ENCODE peak calls at places on chromosomes 3 and 15, in eight cellular contexts. One of them, this sample, is unnamed.

GRCh38 chr3:111351334-111351733 is 190.7 kb upstream of the CD96 start:
- DNase-seq in NCI-H2171 treated with DMSO at 0.1 percent for 48 hours: no peak
- DNase-seq in mesothelial cell of epicardium: no peak
- DNase-seq in NCI-H748 treated with DMSO at 0.1 percent for 48 hours: no peak
- DNase-seq in GM13976: no peak
- DNase-seq in smooth muscle cell of the brain vasculature: no peak
- DNase-seq in effector memory CD8-positive, alpha-beta T cell: no peak
- DNase-seq in putamen: no peak
- DNase-seq in this sample: no peak

GRCh38 chr15:100169615-100170279 is 172.0 kb downstream of the ADAMTS17 start:
- DNase-seq in NCI-H2171 treated with DMSO at 0.1 percent for 48 hours: no peak
- DNase-seq in mesothelial cell of epicardium: no peak
- DNase-seq in NCI-H748 treated with DMSO at 0.1 percent for 48 hours: no peak
- DNase-seq in GM13976: no peak
- DNase-seq in smooth muscle cell of the brain vasculature: no peak
- DNase-seq in effector memory CD8-positive, alpha-beta T cell: no peak
- DNase-seq in putamen: no peak
- DNase-seq in this sample: no peak

GRCh38 chr3:54427951-54428871 is 305.9 kb downstream of the CACNA2D3 start:
- DNase-seq in NCI-H2171 treated with DMSO at 0.1 percent for 48 hours: peak
- DNase-seq in mesothelial cell of epicardium: peak
- DNase-seq in NCI-H748 treated with DMSO at 0.1 percent for 48 hours: peak
- DNase-seq in GM13976: peak
- DNase-seq in smooth muscle cell of the brain vasculature: peak
- DNase-seq in effector memory CD8-positive, alpha-beta T cell: no peak
- DNase-seq in putamen: peak
- DNase-seq in this sample: peak

GRCh38 chr3:128009952-128010846 is 42.0 kb upstream of the SEC61A1 start:
- DNase-seq in NCI-H2171 treated with DMSO at 0.1 percent for 48 hours: no peak
- DNase-seq in mesothelial cell of epicardium: no peak
- DNase-seq in NCI-H748 treated with DMSO at 0.1 percent for 48 hours: no peak
- DNase-seq in GM13976: no peak
- DNase-seq in smooth muscle cell of the brain vasculature: no peak
- DNase-seq in effector memory CD8-positive, alpha-beta T cell: no peak
- DNase-seq in putamen: no peak
- DNase-seq in this sample: no peak

GRCh38 chr3:177320765-177321247 is 123.5 kb upstream of the TBL1XR1 start:
- DNase-seq in NCI-H2171 treated with DMSO at 0.1 percent for 48 hours: no peak
- DNase-seq in mesothelial cell of epicardium: no peak
- DNase-seq in NCI-H748 treated with DMSO at 0.1 percent for 48 hours: no peak
- DNase-seq in GM13976: peak
- DNase-seq in smooth muscle cell of the brain vasculature: no peak
- DNase-seq in effector memory CD8-positive, alpha-beta T cell: no peak
- DNase-seq in putamen: no peak
- DNase-seq in this sample: no peak

GRCh38 chr3:8845641-8846040 is 76.2 kb upstream of the OXTR start:
- DNase-seq in NCI-H2171 treated with DMSO at 0.1 percent for 48 hours: no peak
- DNase-seq in mesothelial cell of epicardium: no peak
- DNase-seq in NCI-H748 treated with DMSO at 0.1 percent for 48 hours: no peak
- DNase-seq in GM13976: no peak
- DNase-seq in smooth muscle cell of the brain vasculature: no peak
- DNase-seq in effector memory CD8-positive, alpha-beta T cell: no peak
- DNase-seq in putamen: no peak
- DNase-seq in this sample: no peak

GRCh38 chr3:61181874-61182273 is 69.4 kb downstream of the FHIT start:
- DNase-seq in NCI-H2171 treated with DMSO at 0.1 percent for 48 hours: peak
- DNase-seq in mesothelial cell of epicardium: no peak
- DNase-seq in NCI-H748 treated with DMSO at 0.1 percent for 48 hours: no peak
- DNase-seq in GM13976: peak
- DNase-seq in smooth muscle cell of the brain vasculature: peak
- DNase-seq in effector memory CD8-positive, alpha-beta T cell: no peak
- DNase-seq in putamen: no peak
- DNase-seq in this sample: no peak

GRCh38 chr3:25618043-25618442 is 46.7 kb downstream of the TOP2B start:
- DNase-seq in NCI-H2171 treated with DMSO at 0.1 percent for 48 hours: no peak
- DNase-seq in mesothelial cell of epicardium: no peak
- DNase-seq in NCI-H748 treated with DMSO at 0.1 percent for 48 hours: no peak
- DNase-seq in GM13976: no peak
- DNase-seq in smooth muscle cell of the brain vasculature: no peak
- DNase-seq in effector memory CD8-positive, alpha-beta T cell: no peak
- DNase-seq in putamen: no peak
- DNase-seq in this sample: no peak

GRCh38 chr15:58332676-58333400 is 99.0 kb upstream of the LIPC start:
- DNase-seq in NCI-H2171 treated with DMSO at 0.1 percent for 48 hours: no peak
- DNase-seq in mesothelial cell of epicardium: no peak
- DNase-seq in NCI-H748 treated with DMSO at 0.1 percent for 48 hours: no peak
- DNase-seq in GM13976: no peak
- DNase-seq in smooth muscle cell of the brain vasculature: no peak
- DNase-seq in effector memory CD8-positive, alpha-beta T cell: no peak
- DNase-seq in putamen: no peak
- DNase-seq in this sample: no peak

GRCh38 chr15:53580371-53580770 is 179.1 kb downstream of the WDR72 start:
- DNase-seq in NCI-H2171 treated with DMSO at 0.1 percent for 48 hours: no peak
- DNase-seq in mesothelial cell of epicardium: no peak
- DNase-seq in NCI-H748 treated with DMSO at 0.1 percent for 48 hours: no peak
- DNase-seq in GM13976: no peak
- DNase-seq in smooth muscle cell of the brain vasculature: no peak
- DNase-seq in effector memory CD8-positive, alpha-beta T cell: no peak
- DNase-seq in putamen: no peak
- DNase-seq in this sample: no peak

GRCh38 chr3:112333002-112333385 is at the start of gene CD200:
- DNase-seq in NCI-H2171 treated with DMSO at 0.1 percent for 48 hours: peak
- DNase-seq in mesothelial cell of epicardium: peak
- DNase-seq in NCI-H748 treated with DMSO at 0.1 percent for 48 hours: peak
- DNase-seq in GM13976: peak
- DNase-seq in smooth muscle cell of the brain vasculature: no peak
- DNase-seq in effector memory CD8-positive, alpha-beta T cell: peak
- DNase-seq in putamen: peak
- DNase-seq in this sample: no peak

GRCh38 chr15:38187646-38188313 is 64.9 kb upstream of the SPRED1 start:
- DNase-seq in NCI-H2171 treated with DMSO at 0.1 percent for 48 hours: no peak
- DNase-seq in mesothelial cell of epicardium: no peak
- DNase-seq in NCI-H748 treated with DMSO at 0.1 percent for 48 hours: no peak
- DNase-seq in GM13976: no peak
- DNase-seq in smooth muscle cell of the brain vasculature: no peak
- DNase-seq in effector memory CD8-positive, alpha-beta T cell: no peak
- DNase-seq in putamen: no peak
- DNase-seq in this sample: no peak

GRCh38 chr15:67691450-67691849 is 133.9 kb upstream of the SKOR1 start:
- DNase-seq in NCI-H2171 treated with DMSO at 0.1 percent for 48 hours: no peak
- DNase-seq in mesothelial cell of epicardium: no peak
- DNase-seq in NCI-H748 treated with DMSO at 0.1 percent for 48 hours: no peak
- DNase-seq in GM13976: no peak
- DNase-seq in smooth muscle cell of the brain vasculature: no peak
- DNase-seq in effector memory CD8-positive, alpha-beta T cell: no peak
- DNase-seq in putamen: peak
- DNase-seq in this sample: no peak

GRCh38 chr3:163159306-163159705 is 1662.7 kb downstream of the OTOL1 start:
- DNase-seq in NCI-H2171 treated with DMSO at 0.1 percent for 48 hours: no peak
- DNase-seq in mesothelial cell of epicardium: no peak
- DNase-seq in NCI-H748 treated with DMSO at 0.1 percent for 48 hours: no peak
- DNase-seq in GM13976: no peak
- DNase-seq in smooth muscle cell of the brain vasculature: no peak
- DNase-seq in effector memory CD8-positive, alpha-beta T cell: no peak
- DNase-seq in putamen: no peak
- DNase-seq in this sample: no peak

GRCh38 chr3:47961815-47962606 is 54.2 kb downstream of the MAP4 start:
- DNase-seq in NCI-H2171 treated with DMSO at 0.1 percent for 48 hours: no peak
- DNase-seq in mesothelial cell of epicardium: no peak
- DNase-seq in NCI-H748 treated with DMSO at 0.1 percent for 48 hours: no peak
- DNase-seq in GM13976: no peak
- DNase-seq in smooth muscle cell of the brain vasculature: peak
- DNase-seq in effector memory CD8-positive, alpha-beta T cell: peak
- DNase-seq in putamen: peak
- DNase-seq in this sample: no peak

GRCh38 chr15:99955181-99955525 is 221.9 kb upstream of the LYSMD4 start:
- DNase-seq in NCI-H2171 treated with DMSO at 0.1 percent for 48 hours: no peak
- DNase-seq in mesothelial cell of epicardium: no peak
- DNase-seq in NCI-H748 treated with DMSO at 0.1 percent for 48 hours: no peak
- DNase-seq in GM13976: no peak
- DNase-seq in smooth muscle cell of the brain vasculature: no peak
- DNase-seq in effector memory CD8-positive, alpha-beta T cell: no peak
- DNase-seq in putamen: no peak
- DNase-seq in this sample: no peak

GRCh38 chr3:13414040-13414729 is 5.9 kb downstream of the NUP210 start:
- DNase-seq in NCI-H2171 treated with DMSO at 0.1 percent for 48 hours: no peak
- DNase-seq in mesothelial cell of epicardium: no peak
- DNase-seq in NCI-H748 treated with DMSO at 0.1 percent for 48 hours: no peak
- DNase-seq in GM13976: peak
- DNase-seq in smooth muscle cell of the brain vasculature: no peak
- DNase-seq in effector memory CD8-positive, alpha-beta T cell: peak
- DNase-seq in putamen: no peak
- DNase-seq in this sample: no peak

GRCh38 chr15:39621961-39622360 is 41.1 kb downstream of the THBS1 start:
- DNase-seq in NCI-H2171 treated with DMSO at 0.1 percent for 48 hours: peak
- DNase-seq in mesothelial cell of epicardium: no peak
- DNase-seq in NCI-H748 treated with DMSO at 0.1 percent for 48 hours: no peak
- DNase-seq in GM13976: no peak
- DNase-seq in smooth muscle cell of the brain vasculature: no peak
- DNase-seq in effector memory CD8-positive, alpha-beta T cell: no peak
- DNase-seq in putamen: no peak
- DNase-seq in this sample: no peak

GRCh38 chr3:196774845-196775422 is 35.3 kb downstream of the PAK2 start:
- DNase-seq in NCI-H2171 treated with DMSO at 0.1 percent for 48 hours: no peak
- DNase-seq in mesothelial cell of epicardium: no peak
- DNase-seq in NCI-H748 treated with DMSO at 0.1 percent for 48 hours: no peak
- DNase-seq in GM13976: no peak
- DNase-seq in smooth muscle cell of the brain vasculature: no peak
- DNase-seq in effector memory CD8-positive, alpha-beta T cell: no peak
- DNase-seq in putamen: no peak
- DNase-seq in this sample: no peak

GRCh38 chr15:63556246-63556645 is 40.9 kb upstream of the FBXL22 start:
- DNase-seq in NCI-H2171 treated with DMSO at 0.1 percent for 48 hours: no peak
- DNase-seq in mesothelial cell of epicardium: no peak
- DNase-seq in NCI-H748 treated with DMSO at 0.1 percent for 48 hours: no peak
- DNase-seq in GM13976: no peak
- DNase-seq in smooth muscle cell of the brain vasculature: no peak
- DNase-seq in effector memory CD8-positive, alpha-beta T cell: no peak
- DNase-seq in putamen: no peak
- DNase-seq in this sample: no peak

This sample was measured in NCI-H774.